ENCODE peak calls at places on chromosomes 2 and 18, in nine cellular contexts. One of them, this sample, is unnamed.
A peak's percentile ranks its signal among the peaks of the same experiment; 100 is the strongest.

GRCh38 chr2:104050632-104051242 is 803.2 kb upstream of the POU3F3 start:
- DNase-seq in hepatocyte: no peak
- DNase-seq in GM23248: peak; percentile 1
- DNase-seq in neuronal stem cell: no peak
- DNase-seq in CD8-positive, alpha-beta T cell: no peak
- DNase-seq in pancreas: no peak
- DNase-seq in lung: no peak
- DNase-seq in dorsolateral prefrontal cortex: no peak
- DNase-seq in AG04450: no peak
- DNase-seq in this sample: peak; percentile 31

GRCh38 chr2:16012626-16013501 is 72.5 kb downstream of the MYCN start:
- DNase-seq in hepatocyte: peak; percentile 69
- DNase-seq in CD8-positive, alpha-beta T cell: no peak
- DNase-seq in AG04450: no peak
- DNase-seq in GM23248: no peak
- DNase-seq in lung: peak; percentile 60
- DNase-seq in dorsolateral prefrontal cortex: peak; percentile 32
- DNase-seq in neuronal stem cell: no peak
- DNase-seq in pancreas: no peak
- DNase-seq in this sample: no peak

GRCh38 chr2:201205516-201205850 is 22.5 kb downstream of the CASP10 start:
- DNase-seq in GM23248: peak; percentile 73
- DNase-seq in CD8-positive, alpha-beta T cell: no peak
- DNase-seq in dorsolateral prefrontal cortex: no peak
- DNase-seq in pancreas: no peak
- DNase-seq in AG04450: no peak
- DNase-seq in hepatocyte: no peak
- DNase-seq in neuronal stem cell: no peak
- DNase-seq in lung: no peak
- DNase-seq in this sample: no peak

GRCh38 chr2:72780483-72780882 is 45.4 kb downstream of the EXOC6B start:
- DNase-seq in CD8-positive, alpha-beta T cell: no peak
- DNase-seq in dorsolateral prefrontal cortex: no peak
- DNase-seq in pancreas: no peak
- DNase-seq in hepatocyte: peak; percentile 32
- DNase-seq in lung: no peak
- DNase-seq in GM23248: peak; percentile 33
- DNase-seq in neuronal stem cell: no peak
- DNase-seq in AG04450: no peak
- DNase-seq in this sample: peak; percentile 79

GRCh38 chr18:49123431-49123830 is 172.7 kb upstream of the SMAD7 start:
- DNase-seq in GM23248: peak; percentile 19
- DNase-seq in neuronal stem cell: no peak
- DNase-seq in AG04450: no peak
- DNase-seq in lung: no peak
- DNase-seq in CD8-positive, alpha-beta T cell: no peak
- DNase-seq in dorsolateral prefrontal cortex: no peak
- DNase-seq in pancreas: no peak
- DNase-seq in hepatocyte: no peak
- DNase-seq in this sample: no peak

GRCh38 chr2:316381-316780 is 28.5 kb upstream of the ALKAL2 start:
- DNase-seq in pancreas: no peak
- DNase-seq in GM23248: no peak
- DNase-seq in hepatocyte: no peak
- DNase-seq in lung: no peak
- DNase-seq in AG04450: no peak
- DNase-seq in neuronal stem cell: no peak
- DNase-seq in CD8-positive, alpha-beta T cell: no peak
- DNase-seq in dorsolateral prefrontal cortex: no peak
- DNase-seq in this sample: no peak

GRCh38 chr2:59233448-59233847 is 992.3 kb upstream of the FANCL start:
- DNase-seq in lung: no peak
- DNase-seq in hepatocyte: no peak
- DNase-seq in GM23248: no peak
- DNase-seq in AG04450: no peak
- DNase-seq in pancreas: no peak
- DNase-seq in dorsolateral prefrontal cortex: no peak
- DNase-seq in CD8-positive, alpha-beta T cell: no peak
- DNase-seq in neuronal stem cell: no peak
- DNase-seq in this sample: no peak

GRCh38 chr2:161239416-161240109 is 68.7 kb upstream of the PSMD14 start:
- DNase-seq in AG04450: no peak
- DNase-seq in GM23248: no peak
- DNase-seq in dorsolateral prefrontal cortex: no peak
- DNase-seq in pancreas: no peak
- DNase-seq in lung: no peak
- DNase-seq in CD8-positive, alpha-beta T cell: no peak
- DNase-seq in neuronal stem cell: peak; percentile 81
- DNase-seq in hepatocyte: no peak
- DNase-seq in this sample: no peak

GRCh38 chr18:48679236-48679635 is 140.4 kb downstream of the CTIF start:
- DNase-seq in hepatocyte: no peak
- DNase-seq in pancreas: no peak
- DNase-seq in dorsolateral prefrontal cortex: no peak
- DNase-seq in GM23248: peak; percentile 36
- DNase-seq in CD8-positive, alpha-beta T cell: no peak
- DNase-seq in lung: no peak
- DNase-seq in neuronal stem cell: no peak
- DNase-seq in AG04450: no peak
- DNase-seq in this sample: peak; percentile 35

GRCh38 chr2:85243101-85244072 is 84.4 kb downstream of the TGOLN2 start:
- DNase-seq in hepatocyte: no peak
- DNase-seq in AG04450: no peak
- DNase-seq in neuronal stem cell: no peak
- DNase-seq in pancreas: peak; percentile 75
- DNase-seq in GM23248: peak; percentile 20
- DNase-seq in CD8-positive, alpha-beta T cell: no peak
- DNase-seq in dorsolateral prefrontal cortex: peak; percentile 48
- DNase-seq in lung: peak; percentile 61
- DNase-seq in this sample: peak; percentile 76

GRCh38 chr18:12010187-12010802 is 29.0 kb downstream of the IMPA2 start:
- DNase-seq in dorsolateral prefrontal cortex: no peak
- DNase-seq in neuronal stem cell: no peak
- DNase-seq in GM23248: no peak
- DNase-seq in AG04450: no peak
- DNase-seq in lung: no peak
- DNase-seq in pancreas: peak; percentile 70
- DNase-seq in CD8-positive, alpha-beta T cell: no peak
- DNase-seq in hepatocyte: no peak
- DNase-seq in this sample: no peak

GRCh38 chr2:168874368-168875005 is 15.7 kb downstream of the SPC25 start:
- DNase-seq in lung: no peak
- DNase-seq in hepatocyte: no peak
- DNase-seq in neuronal stem cell: no peak
- DNase-seq in pancreas: no peak
- DNase-seq in dorsolateral prefrontal cortex: no peak
- DNase-seq in AG04450: no peak
- DNase-seq in CD8-positive, alpha-beta T cell: no peak
- DNase-seq in GM23248: no peak
- DNase-seq in this sample: no peak

GRCh38 chr2:74205586-74205985 is 7.2 kb downstream of the MTHFD2 start:
- DNase-seq in hepatocyte: peak; percentile 27
- DNase-seq in dorsolateral prefrontal cortex: no peak
- DNase-seq in GM23248: no peak
- DNase-seq in AG04450: no peak
- DNase-seq in CD8-positive, alpha-beta T cell: no peak
- DNase-seq in lung: no peak
- DNase-seq in pancreas: peak; percentile 39
- DNase-seq in neuronal stem cell: no peak
- DNase-seq in this sample: no peak

GRCh38 chr2:36561223-36561944 is 36.6 kb downstream of the FEZ2 start:
- DNase-seq in AG04450: peak; percentile 66
- DNase-seq in pancreas: no peak
- DNase-seq in CD8-positive, alpha-beta T cell: no peak
- DNase-seq in dorsolateral prefrontal cortex: no peak
- DNase-seq in GM23248: peak; percentile 97
- DNase-seq in hepatocyte: peak; percentile 70
- DNase-seq in neuronal stem cell: no peak
- DNase-seq in lung: no peak
- DNase-seq in this sample: peak; percentile 93

GRCh38 chr2:33946198-33946597 is 347.1 kb upstream of the FAM98A start:
- DNase-seq in pancreas: no peak
- DNase-seq in AG04450: no peak
- DNase-seq in dorsolateral prefrontal cortex: no peak
- DNase-seq in lung: no peak
- DNase-seq in CD8-positive, alpha-beta T cell: no peak
- DNase-seq in neuronal stem cell: no peak
- DNase-seq in hepatocyte: no peak
- DNase-seq in GM23248: no peak
- DNase-seq in this sample: no peak

GRCh38 chr18:48073231-48073930 is 142.9 kb upstream of the SMAD2 start:
- DNase-seq in AG04450: no peak
- DNase-seq in hepatocyte: no peak
- DNase-seq in GM23248: peak; percentile 79
- DNase-seq in pancreas: no peak
- DNase-seq in neuronal stem cell: no peak
- DNase-seq in lung: no peak
- DNase-seq in dorsolateral prefrontal cortex: no peak
- DNase-seq in CD8-positive, alpha-beta T cell: no peak
- DNase-seq in this sample: no peak

GRCh38 chr2:48566582-48566981 is 36.6 kb downstream of the STON1 start:
- DNase-seq in lung: no peak
- DNase-seq in hepatocyte: peak; percentile 18
- DNase-seq in CD8-positive, alpha-beta T cell: no peak
- DNase-seq in neuronal stem cell: no peak
- DNase-seq in pancreas: no peak
- DNase-seq in AG04450: no peak
- DNase-seq in GM23248: peak; percentile 65
- DNase-seq in dorsolateral prefrontal cortex: no peak
- DNase-seq in this sample: peak; percentile 57

GRCh38 chr18:42459873-42460272 is 504.8 kb downstream of the PIK3C3 start:
- DNase-seq in pancreas: no peak
- DNase-seq in hepatocyte: no peak
- DNase-seq in neuronal stem cell: no peak
- DNase-seq in AG04450: no peak
- DNase-seq in dorsolateral prefrontal cortex: no peak
- DNase-seq in lung: no peak
- DNase-seq in CD8-positive, alpha-beta T cell: no peak
- DNase-seq in GM23248: no peak
- DNase-seq in this sample: no peak

GRCh38 chr2:215796160-215796559 is 217.2 kb downstream of the MREG start:
- DNase-seq in dorsolateral prefrontal cortex: no peak
- DNase-seq in GM23248: peak; percentile 90
- DNase-seq in hepatocyte: no peak
- DNase-seq in neuronal stem cell: no peak
- DNase-seq in AG04450: no peak
- DNase-seq in pancreas: no peak
- DNase-seq in CD8-positive, alpha-beta T cell: no peak
- DNase-seq in lung: no peak
- DNase-seq in this sample: peak; percentile 85

GRCh38 chr2:72129676-72130340 is 17.9 kb downstream of the CYP26B1 start:
- DNase-seq in hepatocyte: no peak
- DNase-seq in dorsolateral prefrontal cortex: no peak
- DNase-seq in neuronal stem cell: no peak
- DNase-seq in pancreas: no peak
- DNase-seq in lung: no peak
- DNase-seq in CD8-positive, alpha-beta T cell: no peak
- DNase-seq in AG04450: no peak
- DNase-seq in GM23248: no peak
- DNase-seq in this sample: no peak

DNA sequence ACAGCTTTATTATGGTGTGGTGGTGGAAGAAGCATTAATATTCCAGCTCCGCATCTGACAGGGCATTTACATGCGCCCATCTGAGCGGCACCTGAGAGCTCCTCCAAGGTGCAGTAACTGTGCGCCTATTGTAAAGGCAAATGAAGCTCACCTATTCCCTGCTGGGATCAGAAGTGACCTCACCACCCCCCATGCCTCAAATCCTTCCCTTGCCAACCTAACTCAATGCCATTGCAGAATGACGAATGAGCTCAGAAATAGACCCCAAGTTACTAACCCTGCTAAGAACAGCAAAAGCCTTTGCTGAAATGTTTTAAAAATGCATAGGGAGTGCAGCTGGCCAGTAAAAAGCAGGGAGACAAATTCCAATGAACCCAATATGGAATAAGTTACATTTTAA is 14.3 kb downstream of the BCL11A start:
- DNase-seq in dorsolateral prefrontal cortex: no peak
- DNase-seq in GM23248: no peak
- DNase-seq in pancreas: no peak
- DNase-seq in hepatocyte: no peak
- DNase-seq in lung: no peak
- DNase-seq in AG04450: no peak
- DNase-seq in CD8-positive, alpha-beta T cell: no peak
- DNase-seq in neuronal stem cell: no peak
- DNase-seq in this sample: no peak
- H3K4me3 ChIP-seq in dorsolateral prefrontal cortex: no peak overlapping the region
- H3K4me3 ChIP-seq in GM23248: no peak overlapping the region
- H3K4me3 ChIP-seq in pancreas: no peak overlapping the region
- H3K4me3 ChIP-seq in hepatocyte: no peak overlapping the region
- H3K4me3 ChIP-seq in lung: no peak overlapping the region
- H3K4me3 ChIP-seq in AG04450: no peak overlapping the region
- H3K4me3 ChIP-seq in CD8-positive, alpha-beta T cell: no peak overlapping the region
- H3K4me3 ChIP-seq in neuronal stem cell: peak overlapping the region; percentile 6
- H3K4me3 ChIP-seq in this sample: no peak overlapping the region

GRCh38 chr2:66481100-66481549 is 46.2 kb downstream of the MEIS1 start:
- DNase-seq in CD8-positive, alpha-beta T cell: no peak
- DNase-seq in dorsolateral prefrontal cortex: no peak
- DNase-seq in lung: no peak
- DNase-seq in pancreas: no peak
- DNase-seq in hepatocyte: peak; percentile 18
- DNase-seq in AG04450: peak; percentile 26
- DNase-seq in neuronal stem cell: peak; percentile 42
- DNase-seq in GM23248: peak; percentile 5
- DNase-seq in this sample: peak; percentile 74
- H3K27ac ChIP-seq in CD8-positive, alpha-beta T cell: no peak overlapping the region
- H3K27ac ChIP-seq in dorsolateral prefrontal cortex: no peak overlapping the region
- H3K27ac ChIP-seq in lung: peak overlapping the region; percentile 76
- H3K27ac ChIP-seq in pancreas: peak overlapping the region; percentile 64
- H3K27ac ChIP-seq in hepatocyte: peak overlapping the region; percentile 1
- H3K27ac ChIP-seq in AG04450: peak overlapping the region; percentile 42
- H3K27ac ChIP-seq in neuronal stem cell: peak overlapping the region; percentile 17
- H3K27ac ChIP-seq in GM23248: no peak overlapping the region
- H3K27ac ChIP-seq in this sample: peak overlapping the region; percentile 69

DNA sequence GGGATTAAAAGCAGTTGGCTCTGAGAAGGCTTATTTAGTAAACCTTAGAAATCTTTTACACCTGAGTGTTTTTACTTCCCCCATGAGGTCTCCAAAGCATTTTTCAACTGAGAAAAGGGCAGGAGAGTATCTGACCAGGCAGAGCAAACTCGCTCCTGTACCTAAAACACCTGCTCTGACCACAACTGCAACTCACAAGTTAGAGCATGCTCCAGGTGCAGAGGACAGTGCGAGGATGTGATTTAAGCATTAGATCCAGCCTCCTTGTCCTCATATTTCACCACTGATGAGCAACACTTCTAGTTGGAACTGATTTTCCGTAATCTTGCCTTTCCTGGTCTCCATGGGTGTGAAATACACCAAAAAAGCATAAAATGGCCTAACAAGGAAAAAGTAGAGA is 34.5 kb upstream of the TBC1D8 start:
- DNase-seq in GM23248: no peak
- DNase-seq in pancreas: no peak
- DNase-seq in AG04450: no peak
- DNase-seq in lung: no peak
- DNase-seq in dorsolateral prefrontal cortex: no peak
- DNase-seq in neuronal stem cell: no peak
- DNase-seq in CD8-positive, alpha-beta T cell: no peak
- DNase-seq in hepatocyte: no peak
- DNase-seq in this sample: no peak
- H3K27me3 ChIP-seq in GM23248: no peaks in the 10 kb centered on the region
- H3K27me3 ChIP-seq in pancreas: no peaks in the 10 kb centered on the region
- H3K27me3 ChIP-seq in AG04450: peaks cover 21% of the 10 kb centered on the region
- H3K27me3 ChIP-seq in lung: no peaks in the 10 kb centered on the region
- H3K27me3 ChIP-seq in dorsolateral prefrontal cortex: no peaks in the 10 kb centered on the region
- H3K27me3 ChIP-seq in neuronal stem cell: no peaks in the 10 kb centered on the region
- H3K27me3 ChIP-seq in CD8-positive, alpha-beta T cell: no peaks in the 10 kb centered on the region
- H3K27me3 ChIP-seq in hepatocyte: no peaks in the 10 kb centered on the region
- H3K27me3 ChIP-seq in this sample: no peaks in the 10 kb centered on the region

GRCh38 chr2:189379287-189379630 is 62.0 kb upstream of the WDR75 start:
- DNase-seq in neuronal stem cell: no peak
- DNase-seq in GM23248: peak; percentile 76
- DNase-seq in dorsolateral prefrontal cortex: no peak
- DNase-seq in lung: no peak
- DNase-seq in AG04450: no peak
- DNase-seq in pancreas: no peak
- DNase-seq in hepatocyte: peak; percentile 13
- DNase-seq in CD8-positive, alpha-beta T cell: no peak
- DNase-seq in this sample: peak; percentile 29
- H3K4me3 ChIP-seq in neuronal stem cell: no peak overlapping the region
- H3K4me3 ChIP-seq in GM23248: peak overlapping the region; percentile 58
- H3K4me3 ChIP-seq in dorsolateral prefrontal cortex: no peak overlapping the region
- H3K4me3 ChIP-seq in lung: no peak overlapping the region
- H3K4me3 ChIP-seq in AG04450: peak overlapping the region; percentile 31
- H3K4me3 ChIP-seq in pancreas: no peak overlapping the region
- H3K4me3 ChIP-seq in hepatocyte: no peak overlapping the region
- H3K4me3 ChIP-seq in CD8-positive, alpha-beta T cell: no peak overlapping the region
- H3K4me3 ChIP-seq in this sample: no peak overlapping the region